ENCODE peak calls at places on chromosomes 3 and 15, in five cellular contexts. One of them, this sample, is unnamed.

GRCh38 chr15:87144775-87145174 is 1065.1 kb downstream of the AGBL1 start:
- DNase-seq in MM.1S: no peak
- DNase-seq in transverse colon: no peak
- DNase-seq in upper lobe of right lung: no peak
- DNase-seq in fibroblast of the aortic adventitia: peak; percentile 82
- DNase-seq in this sample: no peak

GRCh38 chr3:177419904-177420601 is 222.8 kb upstream of the TBL1XR1 start:
- DNase-seq in MM.1S: no peak
- DNase-seq in transverse colon: no peak
- DNase-seq in upper lobe of right lung: no peak
- DNase-seq in fibroblast of the aortic adventitia: no peak
- DNase-seq in this sample: no peak

GRCh38 chr15:70140543-70141375 is 43.0 kb upstream of the TLE3 start:
- DNase-seq in MM.1S: peak; percentile 10
- DNase-seq in transverse colon: no peak
- DNase-seq in upper lobe of right lung: peak; percentile 81
- DNase-seq in fibroblast of the aortic adventitia: peak; percentile 45
- DNase-seq in this sample: no peak

GRCh38 chr3:167184511-167184910 is 195.6 kb downstream of the ZBBX start:
- DNase-seq in MM.1S: no peak
- DNase-seq in transverse colon: no peak
- DNase-seq in upper lobe of right lung: no peak
- DNase-seq in fibroblast of the aortic adventitia: no peak
- DNase-seq in this sample: no peak

GRCh38 chr15:55937040-55937439 is 56.4 kb downstream of the NEDD4 start:
- DNase-seq in MM.1S: no peak
- DNase-seq in transverse colon: no peak
- DNase-seq in upper lobe of right lung: no peak
- DNase-seq in fibroblast of the aortic adventitia: peak; percentile 78
- DNase-seq in this sample: no peak

GRCh38 chr3:123071146-123071545 is 4.3 kb downstream of the PDIA5 start:
- DNase-seq in MM.1S: no peak
- DNase-seq in transverse colon: no peak
- DNase-seq in upper lobe of right lung: no peak
- DNase-seq in fibroblast of the aortic adventitia: peak; percentile 30
- DNase-seq in this sample: no peak

GRCh38 chr3:142944346-142944745 is 19.1 kb downstream of the PAQR9 start:
- DNase-seq in MM.1S: peak; percentile 24
- DNase-seq in transverse colon: no peak
- DNase-seq in upper lobe of right lung: no peak
- DNase-seq in fibroblast of the aortic adventitia: no peak
- DNase-seq in this sample: no peak

GRCh38 chr3:13874891-13875290 is 5.0 kb downstream of the WNT7A start:
- DNase-seq in MM.1S: no peak
- DNase-seq in transverse colon: no peak
- DNase-seq in upper lobe of right lung: no peak
- DNase-seq in fibroblast of the aortic adventitia: no peak
- DNase-seq in this sample: no peak

GRCh38 chr15:97904196-97904572 is 56.3 kb upstream of the ARRDC4 start:
- DNase-seq in MM.1S: peak; percentile 37
- DNase-seq in transverse colon: peak; percentile 77
- DNase-seq in upper lobe of right lung: peak; percentile 85
- DNase-seq in fibroblast of the aortic adventitia: peak; percentile 66
- DNase-seq in this sample: no peak

GRCh38 chr15:100708916-100709315 is 106.5 kb downstream of the ASB7 start:
- DNase-seq in MM.1S: no peak
- DNase-seq in transverse colon: no peak
- DNase-seq in upper lobe of right lung: peak; percentile 16
- DNase-seq in fibroblast of the aortic adventitia: no peak
- DNase-seq in this sample: no peak

GRCh38 chr3:190443257-190443656 is 6.4 kb downstream of the TMEM207 start:
- DNase-seq in MM.1S: no peak
- DNase-seq in transverse colon: no peak
- DNase-seq in upper lobe of right lung: no peak
- DNase-seq in fibroblast of the aortic adventitia: peak; percentile 55
- DNase-seq in this sample: no peak

GRCh38 chr3:71456155-71456554 is 127.4 kb downstream of the FOXP1 start:
- DNase-seq in MM.1S: peak; percentile 48
- DNase-seq in transverse colon: no peak
- DNase-seq in upper lobe of right lung: no peak
- DNase-seq in fibroblast of the aortic adventitia: peak; percentile 33
- DNase-seq in this sample: no peak

GRCh38 chr3:43870110-43870509 is 179.4 kb downstream of the ABHD5 start:
- DNase-seq in MM.1S: no peak
- DNase-seq in transverse colon: no peak
- DNase-seq in upper lobe of right lung: no peak
- DNase-seq in fibroblast of the aortic adventitia: peak; percentile 70
- DNase-seq in this sample: peak; percentile 61

GRCh38 chr15:63981596-63982320 is 64.5 kb downstream of the DAPK2 start:
- DNase-seq in MM.1S: no peak
- DNase-seq in transverse colon: no peak
- DNase-seq in upper lobe of right lung: no peak
- DNase-seq in fibroblast of the aortic adventitia: no peak
- DNase-seq in this sample: no peak

GRCh38 chr3:111173328-111173900 is 101.8 kb downstream of the NECTIN3 start:
- DNase-seq in MM.1S: no peak
- DNase-seq in transverse colon: no peak
- DNase-seq in upper lobe of right lung: no peak
- DNase-seq in fibroblast of the aortic adventitia: peak; percentile 7
- DNase-seq in this sample: no peak

DNA sequence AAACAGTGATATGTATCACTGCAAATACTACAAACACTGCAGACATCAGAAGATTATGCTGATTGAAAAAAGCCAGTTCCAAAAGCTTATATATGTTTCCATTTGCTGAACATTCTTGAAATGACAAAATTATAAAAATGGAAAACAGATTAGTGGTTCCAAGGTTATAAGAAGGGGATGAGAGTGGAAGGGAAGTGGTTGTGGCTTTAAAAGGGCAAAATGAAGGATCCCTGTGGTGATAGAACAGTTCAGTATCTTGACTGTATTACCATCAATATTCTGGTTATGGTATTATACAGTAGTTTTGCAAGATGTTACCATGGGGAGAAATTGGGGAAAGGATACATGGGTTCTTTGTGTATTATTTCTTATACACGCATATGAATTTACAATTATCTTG is 77.8 kb downstream of the DZIP3 start:
- DNase-seq in MM.1S: no peak
- DNase-seq in transverse colon: no peak
- DNase-seq in upper lobe of right lung: no peak
- DNase-seq in fibroblast of the aortic adventitia: no peak
- DNase-seq in this sample: no peak
- H3K4me3 ChIP-seq in MM.1S: no peak overlapping the region
- H3K4me3 ChIP-seq in transverse colon: no peak overlapping the region
- H3K4me3 ChIP-seq in upper lobe of right lung: no peak overlapping the region
- H3K4me3 ChIP-seq in fibroblast of the aortic adventitia: no peak overlapping the region
- H3K4me3 ChIP-seq in this sample: no peak overlapping the region

DNA sequence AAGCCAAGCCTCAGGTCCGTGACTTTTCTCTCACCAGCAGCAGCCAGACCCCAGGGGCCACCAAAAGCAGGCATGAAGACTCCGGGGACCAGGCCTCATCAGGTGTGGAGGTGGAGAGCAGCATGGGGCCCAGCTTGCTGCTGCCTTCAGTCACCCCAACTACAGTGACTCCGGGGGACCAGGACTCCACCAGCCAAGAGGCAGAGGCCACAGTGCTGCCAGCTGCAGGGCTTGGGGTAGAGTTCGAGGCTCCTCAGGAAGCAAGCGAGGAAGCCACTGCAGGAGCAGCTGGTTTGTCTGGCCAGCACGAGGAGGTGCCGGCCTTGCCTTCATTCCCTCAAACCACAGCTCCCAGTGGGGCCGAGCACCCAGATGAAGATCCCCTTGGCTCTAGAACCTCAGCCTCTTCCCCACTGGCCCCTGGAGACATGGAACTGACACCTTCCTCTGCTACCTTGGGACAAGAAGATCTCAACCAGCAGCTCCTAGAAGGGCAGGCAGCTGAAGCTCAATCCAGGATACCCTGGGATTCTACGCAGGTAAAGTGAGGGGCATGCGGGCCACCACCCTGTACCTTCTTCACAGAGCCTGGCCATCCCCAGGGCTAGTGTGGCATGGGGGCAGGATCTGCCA is 12.0 kb upstream of the ABTB1 start:
- DNase-seq in MM.1S: no peak
- DNase-seq in transverse colon: no peak
- DNase-seq in upper lobe of right lung: peak; percentile 40
- DNase-seq in fibroblast of the aortic adventitia: no peak
- DNase-seq in this sample: no peak
- TF ChIP-seq CTCF in MM.1S: no peak
- TF ChIP-seq CTCF in transverse colon: no peak
- TF ChIP-seq CTCF in upper lobe of right lung: no peak
- TF ChIP-seq CTCF in fibroblast of the aortic adventitia: no peak
- TF ChIP-seq CTCF in this sample: no peak

GRCh38 chr3:183576487-183577107 is 21.1 kb upstream of the KLHL6 start:
- DNase-seq in MM.1S: no peak
- DNase-seq in transverse colon: no peak
- DNase-seq in upper lobe of right lung: no peak
- DNase-seq in fibroblast of the aortic adventitia: peak; percentile 35
- DNase-seq in this sample: no peak
- H3K4me3 ChIP-seq in MM.1S: no peak overlapping the region
- H3K4me3 ChIP-seq in transverse colon: no peak overlapping the region
- H3K4me3 ChIP-seq in upper lobe of right lung: no peak overlapping the region
- H3K4me3 ChIP-seq in fibroblast of the aortic adventitia: no peak overlapping the region
- H3K4me3 ChIP-seq in this sample: no peak overlapping the region

DNA sequence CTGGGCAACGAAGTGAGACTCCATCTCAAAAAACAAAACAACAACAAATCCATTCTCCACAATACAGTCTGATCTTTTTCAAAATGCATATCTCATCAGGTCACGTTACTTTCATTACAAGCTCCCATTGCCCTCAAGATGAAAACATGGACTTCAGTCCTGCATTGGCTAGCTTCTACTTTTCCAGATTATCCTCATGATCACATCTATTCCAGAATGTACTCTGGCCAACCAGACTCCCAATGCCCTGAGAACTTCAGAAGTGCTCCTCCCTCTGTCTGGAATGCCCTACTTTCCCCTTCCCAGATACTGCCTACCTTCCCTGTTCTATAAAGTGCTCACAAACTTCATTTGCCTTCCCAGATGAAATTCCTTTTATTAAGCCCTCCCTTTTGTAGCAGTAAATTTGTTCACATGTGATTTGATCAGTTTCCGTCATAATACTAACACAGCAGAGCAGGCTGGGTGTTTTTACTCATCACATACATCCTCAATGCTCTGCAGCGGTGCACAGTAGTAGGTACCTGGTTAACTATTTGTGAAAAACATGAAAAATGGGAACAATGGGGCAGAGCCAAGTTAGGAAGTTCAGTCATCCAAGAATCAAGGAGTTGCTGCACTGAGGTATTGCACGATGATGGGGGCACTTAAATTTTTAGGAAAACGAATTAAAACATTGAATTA is 5.3 kb downstream of the RPL22L1 start:
- DNase-seq in MM.1S: no peak
- DNase-seq in transverse colon: no peak
- DNase-seq in upper lobe of right lung: no peak
- DNase-seq in fibroblast of the aortic adventitia: no peak
- DNase-seq in this sample: no peak
- TF ChIP-seq CTCF in MM.1S: no peak
- TF ChIP-seq CTCF in transverse colon: no peak
- TF ChIP-seq CTCF in upper lobe of right lung: no peak
- TF ChIP-seq CTCF in fibroblast of the aortic adventitia: no peak
- TF ChIP-seq CTCF in this sample: no peak

DNA sequence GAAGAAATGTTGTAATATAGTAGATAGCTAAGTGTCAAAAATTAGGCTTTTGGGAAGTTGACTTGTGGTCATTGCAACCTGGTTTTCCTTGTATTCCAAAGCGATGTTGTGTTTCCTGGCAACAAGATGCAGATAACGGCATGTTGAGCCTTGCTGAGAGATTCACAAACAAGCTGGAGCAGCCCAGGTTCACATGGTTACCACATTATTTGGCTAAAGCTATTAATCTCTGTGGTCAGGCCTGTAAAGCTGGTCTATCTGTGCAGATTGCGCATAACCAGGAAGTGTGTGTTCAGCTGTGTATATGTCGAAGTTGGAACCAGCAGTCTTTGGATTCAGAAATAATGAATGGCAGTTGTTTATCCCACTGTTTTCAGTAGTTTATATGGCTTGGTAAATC is 6.6 kb downstream of the TIPARP start:
- DNase-seq in MM.1S: peak; percentile 55
- DNase-seq in transverse colon: peak; percentile 28
- DNase-seq in upper lobe of right lung: no peak
- DNase-seq in fibroblast of the aortic adventitia: peak; percentile 89
- DNase-seq in this sample: no peak
- H3K4me3 ChIP-seq in MM.1S: no peak overlapping the region
- H3K4me3 ChIP-seq in transverse colon: peak overlapping the region; percentile 4
- H3K4me3 ChIP-seq in upper lobe of right lung: peak overlapping the region; percentile 6
- H3K4me3 ChIP-seq in fibroblast of the aortic adventitia: peak overlapping the region; percentile 9
- H3K4me3 ChIP-seq in this sample: no peak overlapping the region

GRCh38 chr3:37909067-37909911 is 47.6 kb downstream of the CTDSPL start:
- DNase-seq in MM.1S: no peak
- DNase-seq in transverse colon: no peak
- DNase-seq in upper lobe of right lung: no peak
- DNase-seq in fibroblast of the aortic adventitia: no peak
- DNase-seq in this sample: peak; percentile 72
- TF ChIP-seq CTCF in MM.1S: no peak
- TF ChIP-seq CTCF in transverse colon: no peak
- TF ChIP-seq CTCF in upper lobe of right lung: no peak
- TF ChIP-seq CTCF in fibroblast of the aortic adventitia: no peak
- TF ChIP-seq CTCF in this sample: peak; percentile 31

DNA sequence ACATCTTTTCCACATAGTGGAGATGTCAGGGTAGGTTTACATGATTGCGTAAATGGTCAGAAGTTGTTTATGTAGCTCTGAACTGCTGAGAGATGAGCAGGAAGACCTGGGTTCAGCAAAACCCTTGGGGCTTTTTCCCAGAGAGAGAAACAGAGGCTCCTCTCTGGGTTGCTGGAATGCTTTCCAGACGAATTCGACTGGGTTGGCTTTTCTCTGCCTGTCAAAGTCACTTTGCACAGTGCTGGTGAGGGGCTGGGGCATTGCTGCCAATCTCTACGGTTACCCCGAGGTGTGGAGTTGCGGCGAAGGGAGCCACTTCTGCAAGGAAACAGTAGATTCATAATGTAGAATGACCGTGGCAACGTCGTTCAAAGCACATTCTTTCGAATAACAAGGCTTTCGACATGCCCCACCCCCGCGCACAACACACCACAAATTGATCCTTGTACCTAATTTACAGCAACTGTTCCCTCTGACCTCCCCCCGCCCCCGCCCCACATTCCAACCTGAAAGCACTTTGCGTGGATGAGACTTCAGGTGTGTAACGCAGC is 950 bp upstream of the CNTN4 start:
- DNase-seq in MM.1S: no peak
- DNase-seq in transverse colon: peak; percentile 30
- DNase-seq in upper lobe of right lung: no peak
- DNase-seq in fibroblast of the aortic adventitia: no peak
- DNase-seq in this sample: no peak
- H3K4me3 ChIP-seq in MM.1S: peak overlapping the region; percentile 74
- H3K4me3 ChIP-seq in transverse colon: peak overlapping the region; percentile 71
- H3K4me3 ChIP-seq in upper lobe of right lung: peak overlapping the region; percentile 51
- H3K4me3 ChIP-seq in fibroblast of the aortic adventitia: no peak overlapping the region
- H3K4me3 ChIP-seq in this sample: peak overlapping the region; percentile 46